ENCODE peak calls at places on chromosomes 11 and 22, in nine cellular contexts. S, P, B, T, C, Q, R, I and Z are unnamed samples.

GRCh38 chr11:71914127-71914526 is 14.3 kb downstream of the XNDC1N start:
- DNase-seq in C (no peak), I (peak), R (no peak), P (no peak), B (no peak), S (no peak), T (no peak), Q (peak), Z (no peak)

GRCh38 chr11:75275581-75275980 is 35.0 kb downstream of the TPBGL start:
- DNase-seq in T (no peak), S (no peak), P (peak), B (peak), C (peak), R (no peak), Q (peak), I (no peak), Z (no peak)

GRCh38 chr11:48025293-48025982 is 45.1 kb downstream of the PTPRJ start:
- DNase-seq in S (no peak), C (no peak), Q (no peak), T (no peak), I (no peak), P (no peak), R (no peak), B (no peak), Z (no peak)

GRCh38 chr11:101745756-101746155 is 161.9 kb upstream of the TRPC6 start:
- DNase-seq in B (no peak), I (no peak), S (no peak), R (no peak), C (no peak), Q (no peak), T (no peak), P (no peak), Z (no peak)

GRCh38 chr11:130471731-130472433 is 23.4 kb downstream of the ADAMTS15 start:
- DNase-seq in C (peak), B (no peak), I (no peak), S (no peak), R (no peak), P (no peak), T (no peak), Q (no peak), Z (no peak)

GRCh38 chr22:46576556-46577351 is 39.3 kb upstream of the CELSR1 start:
- DNase-seq in I (peak), T (peak), Q (peak), R (peak), C (no peak), S (no peak), B (peak), P (peak), Z (no peak)

GRCh38 chr11:14342906-14343305 is 16.1 kb downstream of the RRAS2 start:
- DNase-seq in I (peak), S (no peak), C (no peak), R (no peak), B (no peak), T (no peak), Q (peak), P (no peak), Z (peak)

GRCh38 chr22:41949297-41949965 is 2.5 kb upstream of the CENPM start:
- DNase-seq in I (no peak), S (no peak), B (no peak), C (no peak), P (no peak), T (no peak), Q (no peak), R (no peak), Z (no peak)

GRCh38 chr11:13238879-13239514 is 38.6 kb upstream of the BMAL1 start:
- DNase-seq in Q (peak), C (no peak), S (no peak), R (peak), B (peak), P (peak), T (peak), I (peak), Z (no peak)

GRCh38 chr22:41480397-41480735 is 11.4 kb downstream of the ACO2 start:
- DNase-seq in C (no peak), I (peak), T (no peak), Q (peak), R (no peak), S (no peak), P (no peak), B (no peak), Z (peak)

GRCh38 chr11:59556115-59556882 is 45.0 kb downstream of the OR4D9 start:
- DNase-seq in I (peak), P (no peak), B (peak), Q (peak), S (no peak), C (no peak), R (peak), T (peak), Z (peak)

GRCh38 chr11:86861810-86862209 is 61.5 kb downstream of the PRSS23 start:
- DNase-seq in T (no peak), P (no peak), S (no peak), C (no peak), Q (no peak), I (no peak), R (no peak), B (no peak), Z (no peak)

GRCh38 chr11:11036185-11037161 is 178.6 kb upstream of the ZBED5 start:
- DNase-seq in S (no peak), Q (peak), C (no peak), I (peak), P (no peak), R (peak), B (peak), T (no peak), Z (no peak)
- TF ChIP-seq CTCF in S (peak), Q (peak), C (peak), I (peak), P (peak), R (peak), B (peak), T (peak), Z (peak)

GRCh38 chr22:33013051-33013450 is 45.1 kb downstream of the SYN3 start:
- DNase-seq in C (peak), B (no peak), S (no peak), T (no peak), I (no peak), R (no peak), P (no peak), Q (no peak), Z (no peak)
- TF ChIP-seq CTCF in C (no peak), B (peak), S (no peak), T (peak), I (no peak), R (no peak), P (no peak), Q (no peak), Z (no peak)

DNA sequence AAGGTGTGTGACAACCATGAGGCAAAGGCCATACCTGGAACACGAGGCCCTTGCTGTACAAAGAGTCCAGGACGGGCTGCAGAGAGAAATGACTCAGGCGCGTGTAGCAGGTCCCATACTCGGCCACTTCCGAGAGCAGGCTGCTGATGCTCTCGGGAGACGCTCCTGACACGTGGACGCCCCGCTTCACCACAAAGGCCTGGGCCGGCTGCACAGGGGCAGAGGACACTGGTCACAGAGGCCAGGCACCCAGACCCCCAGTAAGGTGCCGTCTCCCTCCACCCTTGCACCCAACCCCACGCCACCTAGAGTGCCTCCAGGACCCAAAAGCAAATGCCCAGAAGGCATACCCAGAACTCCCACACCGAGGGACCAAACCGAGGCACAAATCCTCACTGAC is 15.5 kb downstream of the TUBGCP6 start:
- DNase-seq in C (no peak), T (no peak), S (no peak), Q (no peak), I (no peak), B (no peak), P (no peak), R (no peak), Z (no peak)
- TF ChIP-seq CTCF in C (no peak), T (no peak), S (no peak), Q (no peak), I (no peak), B (no peak), P (no peak), R (no peak), Z (no peak)

GRCh38 chr11:81574301-81574700 is 1159.4 kb downstream of the FAM181B start:
- DNase-seq in Q (no peak), R (no peak), P (no peak), S (no peak), B (no peak), T (no peak), I (no peak), C (no peak), Z (no peak)

GRCh38 chr11:81570669-81571068 is 1163.0 kb downstream of the FAM181B start:
- DNase-seq in S (no peak), R (no peak), Q (no peak), T (no peak), B (no peak), C (no peak), P (no peak), I (no peak), Z (no peak)

GRCh38 chr11:81573367-81573766 is 1160.3 kb downstream of the FAM181B start:
- DNase-seq in C (no peak), R (no peak), P (no peak), Q (no peak), B (no peak), T (no peak), I (no peak), S (no peak), Z (no peak)

GRCh38 chr11:81569999-81570398 is 1163.7 kb downstream of the FAM181B start:
- DNase-seq in B (no peak), R (no peak), S (no peak), T (no peak), I (no peak), Q (no peak), C (no peak), P (no peak), Z (no peak)
- TF ChIP-seq CTCF in B (no peak), R (no peak), S (no peak), T (peak), I (no peak), Q (no peak), C (no peak), P (no peak), Z (no peak)

GRCh38 chr11:76787271-76787670 is 4.1 kb downstream of the TSKU start:
- DNase-seq in P (no peak), S (no peak), I (no peak), Q (no peak), C (no peak), R (no peak), T (no peak), B (no peak), Z (no peak)
- TF ChIP-seq CTCF in P (no peak), S (no peak), I (no peak), Q (no peak), C (no peak), R (no peak), T (no peak), B (no peak), Z (no peak)

DNA sequence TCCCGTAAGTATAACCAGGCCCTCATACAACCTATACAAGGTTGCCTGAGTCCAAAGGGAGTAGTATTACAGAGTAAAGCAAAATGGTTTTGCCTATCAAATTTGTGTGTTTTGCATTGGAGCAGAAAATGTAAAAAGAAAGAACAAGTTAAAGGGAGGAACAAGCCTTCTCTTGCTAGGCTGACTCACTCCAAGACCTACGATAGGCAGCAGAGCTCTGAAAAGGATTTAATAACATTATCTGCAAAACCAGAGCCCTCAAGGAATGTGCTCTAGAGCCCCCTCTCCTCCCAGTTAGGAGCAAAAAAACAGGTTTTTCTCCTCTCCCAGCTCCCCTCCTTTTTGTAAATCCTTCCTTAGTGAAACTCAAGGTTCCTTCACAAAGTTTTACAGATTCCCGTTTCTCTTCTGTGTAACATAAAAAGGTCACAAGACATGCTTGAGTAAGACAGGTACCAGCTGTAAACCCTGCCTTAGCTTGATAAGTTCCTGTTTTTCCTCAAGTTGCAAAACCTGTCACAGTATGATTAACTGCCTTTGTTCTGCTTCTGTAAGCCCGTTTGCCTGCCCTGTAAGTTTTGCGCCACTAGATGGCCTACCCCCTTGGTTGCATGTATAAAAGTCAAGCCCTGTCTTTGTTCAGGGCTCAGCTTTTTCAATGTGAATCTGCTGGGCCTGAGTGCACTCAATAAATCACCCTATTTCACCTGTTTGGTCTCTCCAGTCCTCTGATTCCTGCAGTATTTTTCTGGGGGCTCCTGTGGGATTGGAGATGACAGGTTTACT is 498.2 kb downstream of the KCNA4 start:
- DNase-seq in I (peak), S (no peak), Q (no peak), C (no peak), P (peak), R (no peak), T (no peak), B (peak), Z (no peak)
- TF ChIP-seq CTCF in I (peak), S (no peak), Q (peak), C (no peak), P (peak), R (no peak), T (no peak), B (peak), Z (no peak)